ENCODE peak calls at places on chromosomes 13 and 19, in nine cellular contexts. M is stimulated activated naive CD8-positive, alpha-beta T cell treated with anti-CD3 and anti-CD28 coated beads, Interleukin-15, amount 100 ng/mL, for 72 hours; W is IMR-90; B is stimulated activated CD4-positive, alpha-beta T cell treated with anti-CD3 and anti-CD28 coated beads, Interleukin-2, amount 100 ng/mL, for 48 hours; F is H9; P is activated T-cell treated with anti-CD3 and anti-CD28 coated beads, Interleukin-2, amount 50 U/mL, for 24 hours; A is transverse colon; J is mucosa of gallbladder; I is ELR. Q is an unnamed sample.

GRCh38 chr19:34838248-34838647 is 65.2 kb upstream of the ZNF599 start:
- DNase-seq in F (no peak), W (no peak), A (no peak), P (no peak), J (no peak), B (no peak), M (no peak), I (peak; percentile 50), Q (no peak)

GRCh38 chr19:39514840-39515550 is at the start of gene SELENOV:
- DNase-seq in P (peak; percentile 49), I (no peak), B (no peak), J (no peak), A (no peak), W (no peak), F (peak; percentile 83), M (no peak), Q (no peak)

GRCh38 chr19:40802300-40803169 is 3.5 kb downstream of the EGLN2 start:
- DNase-seq in B (no peak), P (no peak), W (no peak), A (peak; percentile 77), F (no peak), M (no peak), I (no peak), J (peak; percentile 64), Q (no peak)

GRCh38 chr19:29018542-29018941 is 194.4 kb downstream of the UQCRFS1 start:
- DNase-seq in P (no peak), B (no peak), W (no peak), M (no peak), I (no peak), J (no peak), A (no peak), F (no peak), Q (no peak)

GRCh38 chr19:22617614-22618325 is 16.4 kb upstream of the ZNF492 start:
- DNase-seq in F (no peak), I (no peak), P (no peak), B (no peak), W (no peak), J (no peak), A (no peak), M (no peak), Q (no peak)

GRCh38 chr13:80086304-80086721 is 254.6 kb downstream of the SPRY2 start:
- DNase-seq in M (no peak), B (no peak), J (no peak), I (peak; percentile 61), F (no peak), P (no peak), W (peak; percentile 60), A (peak; percentile 59), Q (no peak)

GRCh38 chr13:25167349-25167748 is 4.7 kb downstream of the AMER2 start:
- DNase-seq in I (no peak), F (no peak), P (no peak), W (no peak), B (no peak), J (no peak), A (no peak), M (no peak), Q (no peak)

GRCh38 chr13:22944378-22944777 is 236.4 kb upstream of the SGCG start:
- DNase-seq in F (peak; percentile 61), J (no peak), B (no peak), A (no peak), W (no peak), P (no peak), M (no peak), I (no peak), Q (no peak)

GRCh38 chr13:33799950-33800592 is 17.9 kb upstream of the RFC3 start:
- DNase-seq in I (peak; percentile 56), F (no peak), B (no peak), J (no peak), A (no peak), W (peak; percentile 46), M (no peak), P (no peak), Q (no peak)

Q was measured in C1 segment of cervical spinal cord.